ENCODE peak calls at places on chromosomes 2 and 18, in seven cellular contexts. One of them, this sample, is unnamed.

GRCh38 chr2:172674968-172675303 is 60.7 kb upstream of the RAPGEF4 start:
- DNase-seq in HCT116: no peak
- DNase-seq in tibial nerve: no peak
- DNase-seq in WERI-Rb-1: no peak
- DNase-seq in astrocyte: no peak
- DNase-seq in IMR-90: no peak
- DNase-seq in epithelial cell of esophagus: no peak
- DNase-seq in this sample: no peak

GRCh38 chr2:185738679-185739472 is at the start of gene FSIP2:
- DNase-seq in tibial nerve: peak
- DNase-seq in WERI-Rb-1: peak
- DNase-seq in IMR-90: peak
- DNase-seq in astrocyte: peak
- DNase-seq in epithelial cell of esophagus: peak
- DNase-seq in HCT116: no peak
- DNase-seq in this sample: peak

GRCh38 chr2:206212673-206213513 is 53.2 kb downstream of the EEF1B2 start:
- DNase-seq in astrocyte: peak
- DNase-seq in IMR-90: peak
- DNase-seq in WERI-Rb-1: no peak
- DNase-seq in HCT116: no peak
- DNase-seq in epithelial cell of esophagus: no peak
- DNase-seq in tibial nerve: no peak
- DNase-seq in this sample: no peak

GRCh38 chr2:64754587-64754986 is 100.9 kb upstream of the SERTAD2 start:
- DNase-seq in tibial nerve: no peak
- DNase-seq in WERI-Rb-1: no peak
- DNase-seq in IMR-90: no peak
- DNase-seq in epithelial cell of esophagus: no peak
- DNase-seq in astrocyte: no peak
- DNase-seq in HCT116: no peak
- DNase-seq in this sample: no peak

GRCh38 chr18:42053188-42053781 is 98.3 kb downstream of the PIK3C3 start:
- DNase-seq in HCT116: peak
- DNase-seq in epithelial cell of esophagus: peak
- DNase-seq in IMR-90: peak
- DNase-seq in WERI-Rb-1: peak
- DNase-seq in tibial nerve: peak
- DNase-seq in astrocyte: peak
- DNase-seq in this sample: peak

GRCh38 chr2:207173651-207174050 is 7.9 kb upstream of the KLF7 start:
- DNase-seq in astrocyte: no peak
- DNase-seq in WERI-Rb-1: no peak
- DNase-seq in HCT116: no peak
- DNase-seq in epithelial cell of esophagus: no peak
- DNase-seq in IMR-90: no peak
- DNase-seq in tibial nerve: no peak
- DNase-seq in this sample: no peak

GRCh38 chr2:118150294-118150693 is 62.0 kb downstream of the INSIG2 start:
- DNase-seq in tibial nerve: no peak
- DNase-seq in epithelial cell of esophagus: no peak
- DNase-seq in astrocyte: no peak
- DNase-seq in HCT116: no peak
- DNase-seq in IMR-90: no peak
- DNase-seq in WERI-Rb-1: no peak
- DNase-seq in this sample: no peak

GRCh38 chr2:29687121-29687520 is 234.3 kb downstream of the ALK start:
- DNase-seq in HCT116: no peak
- DNase-seq in IMR-90: no peak
- DNase-seq in epithelial cell of esophagus: no peak
- DNase-seq in WERI-Rb-1: no peak
- DNase-seq in astrocyte: no peak
- DNase-seq in tibial nerve: no peak
- DNase-seq in this sample: no peak

GRCh38 chr18:33317640-33318039 is 122.9 kb downstream of the CCDC178 start:
- DNase-seq in astrocyte: no peak
- DNase-seq in HCT116: no peak
- DNase-seq in epithelial cell of esophagus: no peak
- DNase-seq in IMR-90: no peak
- DNase-seq in tibial nerve: no peak
- DNase-seq in WERI-Rb-1: no peak
- DNase-seq in this sample: no peak

GRCh38 chr2:195686564-195686963 is 29.5 kb downstream of the SLC39A10 start:
- DNase-seq in tibial nerve: no peak
- DNase-seq in HCT116: no peak
- DNase-seq in epithelial cell of esophagus: no peak
- DNase-seq in WERI-Rb-1: no peak
- DNase-seq in astrocyte: no peak
- DNase-seq in IMR-90: no peak
- DNase-seq in this sample: no peak

GRCh38 chr18:9175115-9175514 is 38.5 kb downstream of the ANKRD12 start:
- DNase-seq in WERI-Rb-1: no peak
- DNase-seq in epithelial cell of esophagus: no peak
- DNase-seq in IMR-90: no peak
- DNase-seq in HCT116: no peak
- DNase-seq in tibial nerve: no peak
- DNase-seq in astrocyte: no peak
- DNase-seq in this sample: no peak

GRCh38 chr2:148022351-148022750 is 1.5 kb downstream of the MBD5 start:
- DNase-seq in WERI-Rb-1: no peak
- DNase-seq in astrocyte: no peak
- DNase-seq in IMR-90: no peak
- DNase-seq in tibial nerve: no peak
- DNase-seq in epithelial cell of esophagus: peak
- DNase-seq in HCT116: no peak
- DNase-seq in this sample: no peak

GRCh38 chr2:105641389-105641811 is 103.3 kb upstream of the NCK2 start:
- DNase-seq in astrocyte: no peak
- DNase-seq in epithelial cell of esophagus: no peak
- DNase-seq in WERI-Rb-1: no peak
- DNase-seq in IMR-90: no peak
- DNase-seq in HCT116: no peak
- DNase-seq in tibial nerve: no peak
- DNase-seq in this sample: no peak

GRCh38 chr2:173028671-173029070 is 47.0 kb upstream of the MAP3K20 start:
- DNase-seq in epithelial cell of esophagus: no peak
- DNase-seq in HCT116: no peak
- DNase-seq in WERI-Rb-1: no peak
- DNase-seq in astrocyte: no peak
- DNase-seq in IMR-90: peak
- DNase-seq in tibial nerve: no peak
- DNase-seq in this sample: no peak

GRCh38 chr2:111168528-111168929 is 47.8 kb downstream of the BCL2L11 start:
- DNase-seq in astrocyte: peak
- DNase-seq in IMR-90: peak
- DNase-seq in epithelial cell of esophagus: peak
- DNase-seq in tibial nerve: peak
- DNase-seq in HCT116: peak
- DNase-seq in WERI-Rb-1: no peak
- DNase-seq in this sample: peak

GRCh38 chr2:29066989-29067605 is 7.2 kb downstream of the PCARE start:
- DNase-seq in HCT116: no peak
- DNase-seq in IMR-90: peak
- DNase-seq in epithelial cell of esophagus: peak
- DNase-seq in WERI-Rb-1: no peak
- DNase-seq in tibial nerve: no peak
- DNase-seq in astrocyte: no peak
- DNase-seq in this sample: no peak

GRCh38 chr2:196160101-196160500 is 11.3 kb downstream of the STK17B start:
- DNase-seq in tibial nerve: peak
- DNase-seq in IMR-90: peak
- DNase-seq in HCT116: peak
- DNase-seq in epithelial cell of esophagus: peak
- DNase-seq in WERI-Rb-1: no peak
- DNase-seq in astrocyte: peak
- DNase-seq in this sample: peak

GRCh38 chr2:120596990-120597594 is 138.6 kb upstream of the GLI2 start:
- DNase-seq in astrocyte: peak
- DNase-seq in HCT116: no peak
- DNase-seq in epithelial cell of esophagus: no peak
- DNase-seq in tibial nerve: peak
- DNase-seq in IMR-90: peak
- DNase-seq in WERI-Rb-1: no peak
- DNase-seq in this sample: no peak

GRCh38 chr2:167069855-167070254 is 181.6 kb downstream of the XIRP2 start:
- DNase-seq in epithelial cell of esophagus: peak
- DNase-seq in IMR-90: peak
- DNase-seq in HCT116: no peak
- DNase-seq in tibial nerve: no peak
- DNase-seq in astrocyte: peak
- DNase-seq in WERI-Rb-1: no peak
- DNase-seq in this sample: no peak

GRCh38 chr18:7608798-7609197 is 41.7 kb downstream of the PTPRM start:
- DNase-seq in IMR-90: peak
- DNase-seq in WERI-Rb-1: no peak
- DNase-seq in epithelial cell of esophagus: no peak
- DNase-seq in tibial nerve: no peak
- DNase-seq in astrocyte: peak
- DNase-seq in HCT116: no peak
- DNase-seq in this sample: no peak

GRCh38 chr2:33342171-33342570 is 134.3 kb upstream of the RASGRP3 start:
- DNase-seq in astrocyte: no peak
- DNase-seq in HCT116: no peak
- DNase-seq in WERI-Rb-1: no peak
- DNase-seq in IMR-90: no peak
- DNase-seq in tibial nerve: no peak
- DNase-seq in epithelial cell of esophagus: no peak
- DNase-seq in this sample: no peak

GRCh38 chr18:46174317-46175039 is 70.3 kb downstream of the HAUS1 start:
- DNase-seq in IMR-90: peak
- DNase-seq in epithelial cell of esophagus: peak
- DNase-seq in HCT116: no peak
- DNase-seq in tibial nerve: no peak
- DNase-seq in WERI-Rb-1: peak
- DNase-seq in astrocyte: peak
- DNase-seq in this sample: peak

GRCh38 chr2:233443511-233444183 is 89.4 kb downstream of the DGKD start:
- DNase-seq in astrocyte: peak
- DNase-seq in HCT116: peak
- DNase-seq in tibial nerve: peak
- DNase-seq in WERI-Rb-1: peak
- DNase-seq in epithelial cell of esophagus: peak
- DNase-seq in IMR-90: peak
- DNase-seq in this sample: peak

GRCh38 chr18:59268722-59269562 is 4.3 kb downstream of the RAX start:
- DNase-seq in HCT116: no peak
- DNase-seq in IMR-90: no peak
- DNase-seq in tibial nerve: no peak
- DNase-seq in WERI-Rb-1: no peak
- DNase-seq in epithelial cell of esophagus: peak
- DNase-seq in astrocyte: no peak
- DNase-seq in this sample: peak
- TF ChIP-seq CTCF in HCT116: peak
- TF ChIP-seq CTCF in IMR-90: peak
- TF ChIP-seq CTCF in tibial nerve: no peak
- TF ChIP-seq CTCF in WERI-Rb-1: no peak
- TF ChIP-seq CTCF in epithelial cell of esophagus: no peak
- TF ChIP-seq CTCF in astrocyte: no peak
- TF ChIP-seq CTCF in this sample: peak

DNA sequence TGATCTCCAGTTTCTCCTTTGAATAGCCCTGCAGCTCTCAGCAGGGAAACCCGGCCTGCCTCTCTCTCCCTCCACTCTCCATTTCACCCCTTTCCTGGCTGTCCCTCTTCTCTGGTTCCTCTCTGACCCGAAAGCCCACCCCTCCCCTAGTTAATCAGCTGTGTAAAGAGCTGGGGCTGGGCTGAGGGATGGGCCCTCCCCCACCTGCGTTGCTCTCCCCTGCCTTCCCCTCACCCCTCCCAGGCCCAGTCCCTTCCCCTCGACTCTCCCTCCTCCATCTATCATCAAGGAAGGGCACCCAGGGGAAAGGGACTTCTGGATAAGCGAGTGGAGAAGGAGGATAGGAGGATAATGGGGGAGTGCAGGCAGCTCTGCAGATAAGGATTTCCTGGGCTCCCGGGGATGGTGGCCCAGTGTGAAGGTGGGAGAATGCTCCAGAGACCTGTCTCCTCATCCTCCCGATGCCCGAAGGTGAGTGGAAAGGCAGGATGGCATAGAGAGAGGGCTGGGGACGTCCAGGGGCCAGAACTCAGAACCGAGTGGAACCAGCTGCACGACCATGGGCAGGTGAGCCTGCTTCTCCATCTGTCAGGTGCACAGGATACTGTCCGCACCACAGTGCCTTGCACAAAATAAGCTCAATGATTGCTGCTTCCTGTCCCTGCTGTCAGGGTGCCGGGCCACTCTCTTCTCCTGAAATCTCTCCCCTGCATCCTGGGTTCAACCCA is 12.0 kb downstream of the SLC30A3 start:
- DNase-seq in HCT116: no peak
- DNase-seq in WERI-Rb-1: peak
- DNase-seq in IMR-90: no peak
- DNase-seq in epithelial cell of esophagus: no peak
- DNase-seq in astrocyte: no peak
- DNase-seq in tibial nerve: no peak
- DNase-seq in this sample: no peak
- TF ChIP-seq CTCF in HCT116: no peak
- TF ChIP-seq CTCF in WERI-Rb-1: no peak
- TF ChIP-seq CTCF in IMR-90: no peak
- TF ChIP-seq CTCF in epithelial cell of esophagus: no peak
- TF ChIP-seq CTCF in astrocyte: no peak
- TF ChIP-seq CTCF in tibial nerve: no peak
- TF ChIP-seq CTCF in this sample: no peak

GRCh38 chr2:211455225-211455841 is 898.9 kb downstream of the CPS1 start:
- DNase-seq in HCT116: peak
- DNase-seq in tibial nerve: peak
- DNase-seq in epithelial cell of esophagus: peak
- DNase-seq in IMR-90: peak
- DNase-seq in astrocyte: peak
- DNase-seq in WERI-Rb-1: peak
- DNase-seq in this sample: peak
- TF ChIP-seq CTCF in HCT116: peak
- TF ChIP-seq CTCF in tibial nerve: peak
- TF ChIP-seq CTCF in epithelial cell of esophagus: peak
- TF ChIP-seq CTCF in IMR-90: peak
- TF ChIP-seq CTCF in astrocyte: peak
- TF ChIP-seq CTCF in WERI-Rb-1: peak
- TF ChIP-seq CTCF in this sample: peak

GRCh38 chr2:42071762-42072161 is 23.9 kb downstream of the PKDCC start:
- DNase-seq in astrocyte: no peak
- DNase-seq in tibial nerve: no peak
- DNase-seq in epithelial cell of esophagus: no peak
- DNase-seq in IMR-90: no peak
- DNase-seq in HCT116: no peak
- DNase-seq in WERI-Rb-1: no peak
- DNase-seq in this sample: no peak

GRCh38 chr2:42073739-42074138 is 25.9 kb downstream of the PKDCC start:
- DNase-seq in tibial nerve: no peak
- DNase-seq in epithelial cell of esophagus: no peak
- DNase-seq in astrocyte: no peak
- DNase-seq in IMR-90: peak
- DNase-seq in WERI-Rb-1: no peak
- DNase-seq in HCT116: no peak
- DNase-seq in this sample: no peak

GRCh38 chr2:42068571-42069178 is 20.9 kb downstream of the PKDCC start:
- DNase-seq in astrocyte: no peak
- DNase-seq in HCT116: no peak
- DNase-seq in epithelial cell of esophagus: no peak
- DNase-seq in WERI-Rb-1: peak
- DNase-seq in tibial nerve: no peak
- DNase-seq in IMR-90: no peak
- DNase-seq in this sample: no peak

GRCh38 chr2:42074661-42075060 is 26.8 kb downstream of the PKDCC start:
- DNase-seq in IMR-90: no peak
- DNase-seq in HCT116: no peak
- DNase-seq in astrocyte: no peak
- DNase-seq in epithelial cell of esophagus: no peak
- DNase-seq in WERI-Rb-1: no peak
- DNase-seq in tibial nerve: no peak
- DNase-seq in this sample: no peak

GRCh38 chr2:42072349-42073118 is 24.7 kb downstream of the PKDCC start:
- DNase-seq in IMR-90: peak
- DNase-seq in tibial nerve: peak
- DNase-seq in HCT116: no peak
- DNase-seq in astrocyte: no peak
- DNase-seq in epithelial cell of esophagus: no peak
- DNase-seq in WERI-Rb-1: peak
- DNase-seq in this sample: no peak
- TF ChIP-seq CTCF in IMR-90: no peak
- TF ChIP-seq CTCF in tibial nerve: no peak
- TF ChIP-seq CTCF in HCT116: no peak
- TF ChIP-seq CTCF in astrocyte: no peak
- TF ChIP-seq CTCF in epithelial cell of esophagus: no peak
- TF ChIP-seq CTCF in WERI-Rb-1: no peak
- TF ChIP-seq CTCF in this sample: no peak

This sample was measured in GM13977.